ENCODE peak calls at places on chromosomes 13 and 19, in seven cellular contexts. O, T, L, W, Q, S and X are unnamed samples. For H3K4me1, the result is how much of the 10 kb centered on the place peaks cover.

GRCh38 chr19:1402411-1403070 is 1.2 kb upstream of the GAMT start:
- ATAC-seq in T (no peak), S (no peak), O (no peak), Q (no peak), L (no peak), W (no peak), X (no peak)

GRCh38 chr13:97003071-97003470 is 8.8 kb upstream of the OXGR1 start:
- ATAC-seq in T (no peak), S (no peak), Q (no peak), O (no peak), W (no peak), L (no peak), X (no peak)

GRCh38 chr13:107205318-107206112 is 637.6 kb upstream of the ARGLU1 start:
- ATAC-seq in W (peak), L (no peak), S (peak), T (peak), Q (peak), O (peak), X (peak)

GRCh38 chr13:112965103-112965502 is 3.9 kb upstream of the MCF2L start:
- ATAC-seq in S (no peak), T (no peak), O (no peak), W (no peak), L (no peak), Q (no peak), X (peak)

GRCh38 chr19:7230826-7231225 is 63.4 kb downstream of the INSR start:
- ATAC-seq in O (no peak), S (no peak), Q (no peak), W (peak), T (no peak), L (no peak), X (peak)

GRCh38 chr19:22491746-22492145 is 69.6 kb upstream of the ZNF98 start:
- ATAC-seq in T (no peak), L (no peak), W (no peak), O (no peak), S (no peak), Q (no peak), X (no peak)

GRCh38 chr13:27295660-27296059 is 25.0 kb downstream of the RASL11A start:
- ATAC-seq in W (no peak), S (no peak), Q (no peak), T (no peak), O (no peak), L (no peak), X (no peak)

GRCh38 chr13:48194392-48194754 is 38.6 kb upstream of the ITM2B start:
- ATAC-seq in W (no peak), T (peak), O (no peak), Q (no peak), S (no peak), L (no peak), X (no peak)

GRCh38 chr19:8494158-8494557 is 8.3 kb downstream of the PRAM1 start:
- ATAC-seq in T (peak), Q (no peak), W (no peak), L (no peak), O (no peak), S (no peak), X (no peak)

GRCh38 chr13:95596701-95597100 is 44.2 kb downstream of the CLDN10 start:
- ATAC-seq in O (no peak), W (peak), L (no peak), T (no peak), Q (no peak), S (no peak), X (no peak)

GRCh38 chr13:109819851-109820250 is 33.5 kb upstream of the IRS2 start:
- ATAC-seq in S (no peak), Q (no peak), T (peak), O (no peak), W (no peak), L (peak), X (no peak)

GRCh38 chr13:91398413-91399188 is at the start of gene GPC5:
- ATAC-seq in L (peak), T (peak), O (peak), W (peak), Q (peak), S (peak), X (peak)

GRCh38 chr19:45816236-45817009 is 1.3 kb upstream of the RSPH6A start:
- ATAC-seq in O (no peak), S (peak), L (no peak), Q (no peak), T (no peak), W (no peak), X (no peak)

GRCh38 chr19:17762505-17763229 is 11.4 kb downstream of the FCHO1 start:
- ATAC-seq in Q (peak), L (no peak), O (peak), S (peak), T (peak), W (no peak), X (no peak)

GRCh38 chr13:34294483-34295129 is 476.7 kb downstream of the RFC3 start:
- ATAC-seq in O (peak), T (no peak), S (no peak), L (no peak), Q (no peak), W (peak), X (no peak)

GRCh38 chr19:1874554-1875185 is 10.6 kb downstream of the ABHD17A start:
- ATAC-seq in O (no peak), T (no peak), Q (no peak), S (no peak), W (no peak), L (no peak), X (no peak)

GRCh38 chr13:44273991-44274810 is 99.4 kb upstream of the SERP2 start:
- ATAC-seq in S (no peak), O (no peak), T (peak), L (peak), W (peak), Q (peak), X (peak)
- H3K27ac ChIP-seq in S (no peak), O (no peak), T (peak), L (peak), W (peak), Q (peak), X (peak)

DNA sequence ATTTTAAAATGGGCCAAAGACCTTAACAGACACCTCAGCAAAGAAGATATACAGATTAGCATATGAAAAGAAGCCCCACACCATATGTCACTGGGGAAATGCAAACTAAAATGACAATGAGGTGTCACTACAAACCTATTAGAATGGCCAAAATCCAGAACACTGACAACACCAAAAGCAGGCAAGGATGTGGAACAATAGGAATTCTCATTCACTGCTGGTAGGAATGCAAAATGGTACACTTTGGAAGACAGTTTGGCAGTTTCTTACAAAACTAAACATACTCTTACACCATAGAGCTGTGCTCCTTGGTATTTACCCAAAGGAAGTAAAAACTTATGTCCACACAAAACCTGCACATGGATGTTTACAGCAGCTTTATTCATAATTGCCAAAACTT is 23.1 kb downstream of the ELF1 start:
- ATAC-seq in Q (no peak), L (no peak), T (no peak), W (no peak), S (no peak), O (no peak), X (no peak)
- H3K4me1 ChIP-seq in Q (under half), L (under half), T (under half), W (half or more), S (under half), O (under half), X (under half)

GRCh38 chr19:38730470-38730730 is 13.9 kb downstream of the CAPN12 start:
- ATAC-seq in S (no peak), Q (no peak), O (no peak), W (no peak), L (no peak), T (no peak), X (no peak)
- H3K27ac ChIP-seq in S (peak), Q (no peak), O (peak), W (peak), L (peak), T (no peak), X (no peak)

GRCh38 chr19:13929340-13929739 is 8.9 kb downstream of the PODNL1 start:
- ATAC-seq in Q (no peak), T (no peak), L (no peak), O (no peak), W (no peak), S (no peak), X (no peak)
- H3K4me1 ChIP-seq in Q (under half), T (under half), L (under half), O (under half), W (under half), S (under half), X (under half)

GRCh38 chr13:106145997-106146864 is 389.2 kb downstream of the EFNB2 start:
- ATAC-seq in Q (peak), O (no peak), T (peak), S (no peak), L (peak), W (no peak), X (no peak)
- H3K27ac ChIP-seq in Q (no peak), O (no peak), T (peak), S (no peak), L (no peak), W (no peak), X (no peak)

DNA sequence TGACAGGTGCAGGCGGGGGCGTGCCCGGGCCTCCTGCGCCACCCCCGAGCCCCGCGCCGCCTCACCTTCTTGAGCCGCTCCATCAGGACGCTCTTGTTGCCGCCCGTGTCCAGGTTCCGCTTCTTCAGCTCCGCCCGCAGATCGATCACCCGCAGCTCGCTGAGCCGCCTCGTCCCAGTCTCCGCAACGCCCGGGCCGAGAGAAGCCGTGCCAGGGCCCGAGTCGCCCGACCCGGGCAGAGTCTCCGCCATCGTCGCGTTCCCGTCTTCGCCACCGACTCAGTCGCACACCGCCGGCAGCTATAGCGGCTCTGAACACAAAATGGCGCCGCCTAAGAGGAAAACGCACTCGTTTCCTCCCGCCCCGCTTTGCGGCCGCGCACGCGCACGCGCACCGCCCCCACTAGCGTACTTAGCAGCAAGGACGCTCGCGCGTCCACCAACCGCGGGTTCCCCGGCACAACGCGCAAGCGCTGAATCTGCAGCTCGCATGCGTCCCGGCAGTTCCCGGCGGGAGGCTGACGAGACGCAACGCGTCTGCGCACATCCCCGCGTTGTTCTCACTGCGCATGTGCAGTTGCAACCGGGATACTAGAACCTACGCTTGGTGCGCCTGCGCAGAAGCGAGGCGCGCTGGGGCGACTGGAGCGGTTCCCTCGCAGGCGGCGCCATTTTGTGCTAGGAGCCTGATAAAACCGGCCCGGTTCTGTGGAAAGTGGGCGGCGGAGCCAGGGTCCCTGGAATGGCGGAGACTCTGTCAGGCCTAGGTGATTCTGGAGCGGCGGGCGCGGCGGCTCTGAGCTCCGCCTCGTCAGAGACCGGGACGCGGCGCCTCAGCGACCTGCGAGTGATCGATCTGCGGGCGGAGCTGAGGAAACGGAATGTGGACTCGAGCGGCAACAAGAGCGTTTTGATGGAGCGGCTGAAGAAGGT is at the start of the genes SAFB and SAFB2:
- ATAC-seq in O (peak), S (peak), L (peak), W (peak), T (peak), Q (peak), X (peak)
- H3K4me1 ChIP-seq in O (under half), S (under half), L (under half), W (half or more), T (half or more), Q (under half), X (under half)

GRCh38 chr13:114338959-114339358 is 24.7 kb downstream of the CHAMP1 start:
- ATAC-seq in T (no peak), Q (no peak), L (no peak), S (no peak), O (no peak), W (no peak), X (no peak)

GRCh38 chr13:114339779-114340534 is 25.7 kb downstream of the CHAMP1 start:
- ATAC-seq in Q (peak), L (no peak), T (peak), O (peak), S (no peak), W (peak), X (no peak)

GRCh38 chr13:114328595-114328994 is 14.3 kb downstream of the CHAMP1 start:
- ATAC-seq in S (no peak), T (no peak), Q (no peak), L (no peak), O (no peak), W (no peak), X (no peak)

DNA sequence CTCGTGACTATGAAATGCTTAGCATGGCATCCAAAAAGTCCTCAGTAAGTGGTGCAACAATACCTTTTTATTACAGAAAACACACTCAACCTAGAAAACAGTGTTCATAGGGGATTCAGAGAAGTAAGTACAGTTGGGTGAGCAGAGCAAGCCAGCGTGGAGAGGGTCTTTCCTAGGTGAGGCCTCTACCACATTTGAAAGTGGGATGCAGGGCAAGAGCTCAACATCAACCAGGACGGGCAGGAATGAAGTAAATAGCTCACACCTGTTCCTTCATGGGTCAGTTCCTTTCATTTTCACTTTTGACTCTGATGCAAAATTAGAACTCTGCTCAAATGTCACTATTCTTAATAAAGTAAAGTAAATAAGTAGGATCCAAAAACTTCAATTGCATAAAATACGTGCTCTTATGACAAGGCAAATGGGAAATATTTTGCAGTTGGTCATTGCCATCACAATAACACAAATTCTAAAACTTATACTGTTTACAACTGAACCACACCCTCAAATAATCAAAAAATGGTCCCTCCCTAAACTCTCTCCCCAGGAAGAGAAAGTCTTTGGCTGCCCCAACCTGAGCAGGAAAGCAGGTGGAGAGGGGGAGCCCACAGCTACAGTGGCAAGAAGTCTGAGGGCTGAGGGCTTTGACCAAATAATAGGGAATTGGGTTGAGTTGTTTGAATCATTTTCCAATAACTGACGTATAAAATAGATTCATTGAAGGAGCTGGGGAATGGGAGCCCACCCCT is 20.2 kb downstream of the CHAMP1 start:
- ATAC-seq in L (no peak), W (no peak), S (no peak), Q (no peak), O (no peak), T (no peak), X (no peak)
- H3K27ac ChIP-seq in L (no peak), W (no peak), S (no peak), Q (no peak), O (no peak), T (no peak), X (no peak)

DNA sequence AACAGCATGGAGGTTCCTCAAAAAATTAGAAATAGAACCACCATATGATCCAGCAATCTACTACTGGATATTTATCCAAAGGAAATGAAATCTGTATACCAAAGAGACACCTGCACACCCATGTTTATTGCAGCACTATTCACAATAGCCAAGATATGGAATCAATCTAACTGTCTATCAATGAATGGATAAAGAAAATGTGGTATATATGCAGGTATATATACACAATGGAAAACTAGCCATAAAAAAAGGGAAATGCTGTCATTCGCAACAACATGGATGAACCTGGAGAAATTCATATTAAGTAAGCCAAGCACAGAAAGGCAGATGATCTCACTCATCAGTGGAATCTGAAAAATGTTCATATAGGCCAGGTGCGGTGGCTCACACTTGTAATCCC is 2.5 kb downstream of the ZNF780B start:
- ATAC-seq in Q (no peak), L (no peak), S (no peak), T (no peak), W (no peak), O (no peak), X (no peak)
- H3K4me1 ChIP-seq in Q (under half), L (under half), S (under half), T (under half), W (under half), O (under half), X (under half)

GRCh38 chr19:49364083-49364687 is 508 bp downstream of the DKKL1 start:
- ATAC-seq in Q (no peak), T (no peak), O (no peak), W (no peak), S (no peak), L (no peak), X (no peak)
- H3K27ac ChIP-seq in Q (no peak), T (peak), O (peak), W (peak), S (peak), L (peak), X (peak)